ENCODE peak calls at places on chromosomes 4 and X, in four cellular contexts. One of them, this sample, is unnamed.

GRCh38 chr4:109729155-109729562 is 711 bp downstream of the PLA2G12A start:
- DNase-seq in transverse colon: no peak
- DNase-seq in HL-60: peak
- DNase-seq in GM23338: peak
- DNase-seq in this sample: no peak

GRCh38 chr4:134708616-134709015 is 507.0 kb upstream of the PABPC4L start:
- DNase-seq in transverse colon: no peak
- DNase-seq in HL-60: no peak
- DNase-seq in GM23338: no peak
- DNase-seq in this sample: no peak

GRCh38 chr4:153427363-153428071 is 38.6 kb upstream of the TMEM131L start:
- DNase-seq in transverse colon: no peak
- DNase-seq in HL-60: no peak
- DNase-seq in GM23338: no peak
- DNase-seq in this sample: no peak

GRCh38 chrX:46627700-46628405 is 54.3 kb downstream of the CHST7 start:
- DNase-seq in transverse colon: no peak
- DNase-seq in HL-60: no peak
- DNase-seq in GM23338: no peak
- DNase-seq in this sample: no peak

GRCh38 chr4:16513876-16514275 is 287.6 kb upstream of the TAPT1 start:
- DNase-seq in transverse colon: no peak
- DNase-seq in HL-60: no peak
- DNase-seq in GM23338: no peak
- DNase-seq in this sample: no peak

GRCh38 chrX:56800801-56801200 is 71.8 kb downstream of the NBDY start:
- DNase-seq in transverse colon: peak
- DNase-seq in HL-60: no peak
- DNase-seq in GM23338: no peak
- DNase-seq in this sample: peak

GRCh38 chrX:130053236-130053635 is 57.1 kb downstream of the ELF4 start:
- DNase-seq in transverse colon: no peak
- DNase-seq in HL-60: no peak
- DNase-seq in GM23338: no peak
- DNase-seq in this sample: no peak

GRCh38 chrX:96684339-96685204 is at the start of gene DIAPH2:
- DNase-seq in transverse colon: peak
- DNase-seq in HL-60: peak
- DNase-seq in GM23338: peak
- DNase-seq in this sample: peak

GRCh38 chr4:89538886-89539285 is 231.3 kb upstream of the GPRIN3 start:
- DNase-seq in transverse colon: no peak
- DNase-seq in HL-60: no peak
- DNase-seq in GM23338: no peak
- DNase-seq in this sample: no peak

GRCh38 chr4:153111426-153112070 is 92.7 kb upstream of the TRIM2 start:
- DNase-seq in transverse colon: no peak
- DNase-seq in HL-60: no peak
- DNase-seq in GM23338: no peak
- DNase-seq in this sample: no peak

GRCh38 chrX:130108647-130109428 is 1.5 kb downstream of the ELF4 start:
- DNase-seq in transverse colon: peak
- DNase-seq in HL-60: peak
- DNase-seq in GM23338: no peak
- DNase-seq in this sample: peak

GRCh38 chr4:142080960-142081359 is 444.6 kb downstream of the IL15 start:
- DNase-seq in transverse colon: no peak
- DNase-seq in HL-60: no peak
- DNase-seq in GM23338: peak
- DNase-seq in this sample: no peak

GRCh38 chr4:170167678-170168077 is 77.9 kb upstream of the AADAT start:
- DNase-seq in transverse colon: no peak
- DNase-seq in HL-60: no peak
- DNase-seq in GM23338: no peak
- DNase-seq in this sample: peak

GRCh38 chr4:5051692-5052423 is 578 bp downstream of the STK32B start:
- DNase-seq in transverse colon: no peak
- DNase-seq in HL-60: no peak
- DNase-seq in GM23338: peak
- DNase-seq in this sample: peak

GRCh38 chr4:64539234-64539849 is 130.1 kb upstream of the TECRL start:
- DNase-seq in transverse colon: peak
- DNase-seq in HL-60: peak
- DNase-seq in GM23338: peak
- DNase-seq in this sample: no peak

GRCh38 chrX:19649227-19650009 is 134.1 kb upstream of the MAP3K15 start:
- DNase-seq in transverse colon: no peak
- DNase-seq in HL-60: no peak
- DNase-seq in GM23338: no peak
- DNase-seq in this sample: no peak

GRCh38 chr4:186882293-186882692 is 158.6 kb upstream of the FAT1 start:
- DNase-seq in transverse colon: no peak
- DNase-seq in HL-60: no peak
- DNase-seq in GM23338: no peak
- DNase-seq in this sample: no peak

GRCh38 chr4:680565-680930 is 6.2 kb downstream of the MYL5 start:
- DNase-seq in transverse colon: peak
- DNase-seq in HL-60: no peak
- DNase-seq in GM23338: peak
- DNase-seq in this sample: no peak

GRCh38 chrX:110004970-110005369 is 2.1 kb downstream of the TMEM164 start:
- DNase-seq in transverse colon: no peak
- DNase-seq in HL-60: no peak
- DNase-seq in GM23338: no peak
- DNase-seq in this sample: no peak

GRCh38 chrX:77009691-77010090 is 437.5 kb upstream of the FGF16 start:
- DNase-seq in transverse colon: no peak
- DNase-seq in HL-60: no peak
- DNase-seq in GM23338: no peak
- DNase-seq in this sample: no peak

GRCh38 chrX:119790977-119791436 is 423 bp downstream of the RPL39 start:
- DNase-seq in transverse colon: peak
- DNase-seq in HL-60: no peak
- DNase-seq in GM23338: no peak
- DNase-seq in this sample: peak

DNA sequence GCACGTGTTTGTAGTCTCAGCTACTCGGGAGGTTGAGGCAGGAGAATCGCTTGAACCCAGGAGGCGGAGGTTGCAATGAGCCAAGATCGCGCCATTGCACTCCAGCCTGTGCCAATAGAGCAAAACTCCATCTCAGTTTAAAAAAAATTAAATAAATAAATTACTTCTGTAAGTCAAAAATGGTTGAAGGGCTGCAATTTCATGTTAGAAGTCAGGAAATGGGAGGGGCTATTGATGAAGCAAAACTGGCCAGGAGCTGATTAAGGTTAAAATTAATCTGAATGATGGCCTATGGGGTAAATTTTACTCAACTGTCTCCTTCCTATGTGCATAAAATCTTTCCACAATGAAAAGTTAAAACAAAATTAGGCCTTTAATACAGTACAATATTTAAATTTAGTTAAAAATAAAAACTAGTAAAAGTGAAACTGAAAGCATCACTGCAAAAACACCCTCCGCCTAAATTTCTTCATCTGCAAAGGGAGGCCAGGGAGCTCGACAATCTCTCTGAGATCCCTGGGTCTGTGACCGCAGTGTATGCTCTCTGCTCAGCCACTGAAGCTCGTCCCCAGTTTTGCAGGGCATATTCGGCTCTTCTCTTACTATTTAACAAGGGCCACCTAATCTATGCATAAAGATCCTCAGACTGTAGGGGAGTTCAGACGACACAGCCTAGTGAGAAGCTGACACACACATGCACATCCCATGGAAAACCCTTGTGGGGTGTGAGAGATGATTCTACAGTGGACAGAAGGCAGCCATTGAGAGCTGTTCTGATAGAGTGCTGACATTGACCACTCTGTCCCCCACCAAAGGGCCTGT is 57.2 kb downstream of the IRF2 start:
- DNase-seq in transverse colon: peak
- DNase-seq in HL-60: peak
- DNase-seq in GM23338: no peak
- DNase-seq in this sample: no peak
- H3K4me3 ChIP-seq in transverse colon: no peak
- H3K4me3 ChIP-seq in HL-60: peak
- H3K4me3 ChIP-seq in GM23338: no peak
- H3K4me3 ChIP-seq in this sample: no peak

GRCh38 chr4:133147922-133148689 is 988 bp upstream of the PCDH10 start:
- DNase-seq in transverse colon: no peak
- DNase-seq in HL-60: no peak
- DNase-seq in GM23338: peak
- DNase-seq in this sample: peak

GRCh38 chr4:133149932-133150642 is 993 bp downstream of the PCDH10 start:
- DNase-seq in transverse colon: no peak
- DNase-seq in HL-60: no peak
- DNase-seq in GM23338: peak
- DNase-seq in this sample: no peak

GRCh38 chr4:133147365-133147821 is 1.7 kb upstream of the PCDH10 start:
- DNase-seq in transverse colon: no peak
- DNase-seq in HL-60: no peak
- DNase-seq in GM23338: peak
- DNase-seq in this sample: peak

GRCh38 chr4:133149364-133149695 is 236 bp downstream of the PCDH10 start:
- DNase-seq in transverse colon: no peak
- DNase-seq in HL-60: no peak
- DNase-seq in GM23338: no peak
- DNase-seq in this sample: no peak

GRCh38 chr4:133148690-133149363 is at the start of gene PCDH10:
- DNase-seq in transverse colon: peak
- DNase-seq in HL-60: no peak
- DNase-seq in GM23338: peak
- DNase-seq in this sample: peak
- TF ChIP-seq POLR2AphosphoS5 in transverse colon: peak
- TF ChIP-seq POLR2AphosphoS5 in HL-60: no peak
- TF ChIP-seq POLR2AphosphoS5 in GM23338: peak
- TF ChIP-seq POLR2AphosphoS5 in this sample: no peak

GRCh38 chr4:115108850-115109249 is 4.6 kb downstream of the NDST4 start:
- DNase-seq in transverse colon: no peak
- DNase-seq in HL-60: no peak
- DNase-seq in GM23338: no peak
- DNase-seq in this sample: no peak

GRCh38 chr4:115110191-115111166 is 2.9 kb downstream of the NDST4 start:
- DNase-seq in transverse colon: no peak
- DNase-seq in HL-60: no peak
- DNase-seq in GM23338: no peak
- DNase-seq in this sample: no peak

GRCh38 chr4:115113382-115114106 is at the start of gene NDST4:
- DNase-seq in transverse colon: no peak
- DNase-seq in HL-60: no peak
- DNase-seq in GM23338: no peak
- DNase-seq in this sample: no peak
- H3K4me3 ChIP-seq in transverse colon: no peak
- H3K4me3 ChIP-seq in HL-60: no peak
- H3K4me3 ChIP-seq in GM23338: no peak
- H3K4me3 ChIP-seq in this sample: no peak

GRCh38 chrX:39214380-39215126 is 413.3 kb downstream of the MID1IP1 start:
- DNase-seq in transverse colon: no peak
- DNase-seq in HL-60: no peak
- DNase-seq in GM23338: no peak
- DNase-seq in this sample: no peak
- TF ChIP-seq POLR2AphosphoS5 in transverse colon: no peak
- TF ChIP-seq POLR2AphosphoS5 in HL-60: no peak
- TF ChIP-seq POLR2AphosphoS5 in GM23338: no peak
- TF ChIP-seq POLR2AphosphoS5 in this sample: no peak

DNA sequence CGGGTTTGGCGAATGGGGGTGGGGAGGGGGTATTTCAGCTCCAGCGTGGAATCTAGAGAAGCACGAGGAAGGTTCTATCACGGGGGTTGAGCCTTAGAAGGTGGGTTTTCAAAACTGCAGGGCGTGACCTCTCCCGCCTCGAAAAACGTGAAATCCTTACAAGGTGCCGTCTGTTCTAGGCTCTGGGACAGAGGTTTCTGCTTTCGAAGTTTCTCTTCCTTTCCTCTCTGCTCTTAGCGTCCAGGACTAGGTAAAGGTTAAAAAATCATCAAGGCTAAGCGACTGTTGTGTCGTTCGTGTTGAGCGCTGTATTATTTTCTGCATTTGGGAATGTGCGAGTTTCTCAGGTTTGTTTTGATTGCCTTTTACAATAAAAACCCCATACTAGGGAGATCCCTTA is 1.1 kb downstream of the FHL1 start:
- DNase-seq in transverse colon: no peak
- DNase-seq in HL-60: no peak
- DNase-seq in GM23338: peak
- DNase-seq in this sample: no peak
- H3K4me3 ChIP-seq in transverse colon: peak
- H3K4me3 ChIP-seq in HL-60: no peak
- H3K4me3 ChIP-seq in GM23338: peak
- H3K4me3 ChIP-seq in this sample: peak

GRCh38 chr4:66906314-66906713 is 639.0 kb downstream of the CENPC start:
- DNase-seq in transverse colon: no peak
- DNase-seq in HL-60: no peak
- DNase-seq in GM23338: peak
- DNase-seq in this sample: no peak
- TF ChIP-seq POLR2AphosphoS5 in transverse colon: no peak
- TF ChIP-seq POLR2AphosphoS5 in HL-60: no peak
- TF ChIP-seq POLR2AphosphoS5 in GM23338: no peak
- TF ChIP-seq POLR2AphosphoS5 in this sample: no peak

GRCh38 chr4:99077177-99077576 is 11.4 kb downstream of the ADH5 start:
- DNase-seq in transverse colon: no peak
- DNase-seq in HL-60: no peak
- DNase-seq in GM23338: no peak
- DNase-seq in this sample: no peak
- H3K4me3 ChIP-seq in transverse colon: no peak
- H3K4me3 ChIP-seq in HL-60: no peak
- H3K4me3 ChIP-seq in GM23338: no peak
- H3K4me3 ChIP-seq in this sample: no peak

DNA sequence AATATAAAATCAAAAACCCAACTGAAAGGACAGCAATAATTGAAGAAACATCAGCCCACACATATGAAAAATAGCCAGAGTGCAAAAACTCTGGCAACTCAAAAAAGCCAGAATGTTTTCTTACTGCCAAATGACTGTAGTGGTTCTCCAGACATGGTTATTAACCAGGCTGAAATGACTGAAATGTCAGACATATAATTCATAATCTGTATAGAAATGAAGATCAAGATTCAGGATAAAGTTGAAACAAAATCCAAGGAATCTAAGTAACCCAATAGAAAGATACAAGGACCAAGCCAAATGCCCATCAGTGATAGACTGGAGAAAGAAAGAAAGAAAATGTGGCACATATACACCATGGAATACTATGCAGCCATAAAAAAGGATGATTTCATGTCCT is 553.3 kb upstream of the KLHL4 start:
- DNase-seq in transverse colon: no peak
- DNase-seq in HL-60: no peak
- DNase-seq in GM23338: no peak
- DNase-seq in this sample: no peak
- TF ChIP-seq POLR2AphosphoS5 in transverse colon: no peak
- TF ChIP-seq POLR2AphosphoS5 in HL-60: no peak
- TF ChIP-seq POLR2AphosphoS5 in GM23338: no peak
- TF ChIP-seq POLR2AphosphoS5 in this sample: no peak

DNA sequence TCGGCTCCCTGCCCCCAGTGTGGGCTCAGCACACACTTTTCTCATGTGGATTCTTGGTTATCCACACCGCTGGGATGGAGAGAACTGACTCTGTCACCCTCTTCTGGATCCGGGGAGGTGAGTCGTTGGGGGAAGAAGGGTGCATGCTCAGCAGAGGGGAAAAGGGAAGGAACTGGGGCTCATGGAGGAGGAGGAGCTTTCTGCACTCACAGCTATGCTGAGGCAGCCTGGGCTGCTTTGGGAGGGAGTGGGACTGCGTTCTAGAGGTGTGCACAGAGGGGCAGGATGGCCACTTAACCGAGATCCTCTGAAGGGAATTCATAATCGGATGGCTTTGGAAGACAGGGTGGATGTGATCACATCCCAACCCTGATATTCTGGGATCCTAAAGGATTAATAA is 51.6 kb downstream of the RTL5 start:
- DNase-seq in transverse colon: no peak
- DNase-seq in HL-60: peak
- DNase-seq in GM23338: no peak
- DNase-seq in this sample: no peak
- H3K4me3 ChIP-seq in transverse colon: no peak
- H3K4me3 ChIP-seq in HL-60: no peak
- H3K4me3 ChIP-seq in GM23338: no peak
- H3K4me3 ChIP-seq in this sample: peak

This sample was measured in upper lobe of left lung.